ENCODE peak calls at places on chromosome 21, in eight cellular contexts. J is CD8-positive, alpha-beta T cell; M is mesenteric fat pad; U is right lobe of liver; E is T-helper 2 cell; S is pancreas; X is skeletal muscle cell; N is RPMI7951. Q is an unnamed sample.

GRCh38 chr21:20661745-20662470 is 336.3 kb upstream of the NCAM2 start:
- DNase-seq in J (no peak), M (no peak), U (no peak), E (no peak), S (no peak), X (no peak), N (no peak), Q (no peak)

GRCh38 chr21:20661221-20661620 is 337.0 kb upstream of the NCAM2 start:
- DNase-seq in J (no peak), M (no peak), U (no peak), E (no peak), S (no peak), X (no peak), N (no peak), Q (no peak)

GRCh38 chr21:45508607-45509565 is 33.4 kb downstream of the SLC19A1 start:
- DNase-seq in J (no peak), M (no peak), U (peak; percentile 86), E (no peak), S (no peak), X (no peak), N (no peak), Q (no peak)

GRCh38 chr21:20882462-20883415 is 115.5 kb upstream of the NCAM2 start:
- DNase-seq in J (no peak), M (no peak), U (no peak), E (peak; percentile 0), S (peak; percentile 15), X (peak; percentile 72), N (peak; percentile 8), Q (peak; percentile 5)

GRCh38 chr21:33895356-33895755 is 20.2 kb downstream of the ATP5PO start:
- DNase-seq in J (no peak), M (peak; percentile 49), U (no peak), E (no peak), S (no peak), X (no peak), N (no peak), Q (no peak)

GRCh38 chr21:44762221-44763049 is 39.2 kb downstream of the UBE2G2 start:
- DNase-seq in J (no peak), M (peak; percentile 77), U (peak; percentile 85), E (no peak), S (no peak), X (no peak), N (no peak), Q (no peak)

GRCh38 chr21:26920055-26920454 is 46.8 kb downstream of the ADAMTS5 start:
- DNase-seq in J (no peak), M (no peak), U (peak; percentile 83), E (no peak), S (peak; percentile 9), X (no peak), N (no peak), Q (no peak)

GRCh38 chr21:43948740-43949498 is 63.2 kb upstream of the TRAPPC10 start:
- DNase-seq in J (no peak), M (no peak), U (no peak), E (no peak), S (no peak), X (no peak), N (no peak), Q (no peak)

GRCh38 chr21:31656199-31657095 is 3.0 kb upstream of the SOD1 start:
- DNase-seq in J (no peak), M (no peak), U (no peak), E (peak; percentile 69), S (no peak), X (no peak), N (peak; percentile 44), Q (no peak)

GRCh38 chr21:41802684-41803083 is 35.8 kb upstream of the RIPK4 start:
- DNase-seq in J (no peak), M (peak; percentile 89), U (peak; percentile 77), E (no peak), S (no peak), X (no peak), N (peak; percentile 84), Q (no peak)

GRCh38 chr21:45970674-45971486 is 10.7 kb upstream of the COL6A1 start:
- DNase-seq in J (peak; percentile 73), M (peak; percentile 89), U (peak; percentile 62), E (no peak), S (no peak), X (no peak), N (peak; percentile 63), Q (peak; percentile 63)

GRCh38 chr21:45848805-45849204 is 132.8 kb upstream of the COL6A1 start:
- DNase-seq in J (no peak), M (no peak), U (no peak), E (no peak), S (no peak), X (no peak), N (no peak), Q (no peak)

GRCh38 chr21:37525810-37526209 is 159.2 kb downstream of the DYRK1A start:
- DNase-seq in J (no peak), M (no peak), U (no peak), E (no peak), S (no peak), X (no peak), N (no peak), Q (no peak)

GRCh38 chr21:45985471-45986315 is 4.1 kb downstream of the COL6A1 start:
- DNase-seq in J (no peak), M (no peak), U (peak; percentile 43), E (no peak), S (no peak), X (no peak), N (no peak), Q (no peak)

GRCh38 chr21:42009018-42009830 is 936 bp downstream of the ZBTB21 start:
- DNase-seq in J (peak; percentile 77), M (no peak), U (peak; percentile 78), E (peak; percentile 56), S (peak; percentile 51), X (no peak), N (peak; percentile 81), Q (peak; percentile 82)

GRCh38 chr21:33949516-33950424 is 34.2 kb upstream of the ATP5PO start:
- DNase-seq in J (peak; percentile 73), M (no peak), U (no peak), E (peak; percentile 94), S (no peak), X (no peak), N (no peak), Q (no peak)

GRCh38 chr21:23837564-23837963 is 1769.7 kb downstream of the MRPL39 start:
- DNase-seq in J (no peak), M (no peak), U (no peak), E (no peak), S (no peak), X (no peak), N (no peak), Q (no peak)

GRCh38 chr21:31354604-31355443 is 10.8 kb upstream of the TIAM1 start:
- DNase-seq in J (peak; percentile 68), M (no peak), U (no peak), E (peak; percentile 97), S (no peak), X (peak; percentile 74), N (peak; percentile 90), Q (peak; percentile 30)

GRCh38 chr21:36730291-36731281 is 31.7 kb downstream of the SIM2 start:
- DNase-seq in J (no peak), M (peak; percentile 79), U (no peak), E (no peak), S (no peak), X (no peak), N (no peak), Q (no peak)

GRCh38 chr21:45033791-45034555 is 40.4 kb upstream of the ADARB1 start:
- DNase-seq in J (no peak), M (no peak), U (no peak), E (no peak), S (no peak), X (peak; percentile 51), N (no peak), Q (peak; percentile 89)

GRCh38 chr21:44054710-44055109 is 42.6 kb downstream of the TRAPPC10 start:
- DNase-seq in J (no peak), M (no peak), U (no peak), E (no peak), S (no peak), X (peak; percentile 55), N (no peak), Q (peak; percentile 87)

GRCh38 chr21:38258803-38259485 is 2.2 kb downstream of the KCNJ15 start:
- DNase-seq in J (no peak), M (no peak), U (no peak), E (no peak), S (no peak), X (peak; percentile 89), N (peak; percentile 86), Q (peak; percentile 52)

GRCh38 chr21:44618504-44618903 is 6.6 kb downstream of the KRTAP10-8 start:
- DNase-seq in J (no peak), M (no peak), U (no peak), E (no peak), S (no peak), X (no peak), N (no peak), Q (no peak)

GRCh38 chr21:34997295-34997694 is 51.8 kb downstream of the RUNX1 start:
- DNase-seq in J (no peak), M (no peak), U (no peak), E (no peak), S (no peak), X (no peak), N (peak; percentile 84), Q (no peak)

GRCh38 chr21:45358711-45359310 is 46.2 kb upstream of the COL18A1 start:
- DNase-seq in J (no peak), M (no peak), U (no peak), E (no peak), S (no peak), X (no peak), N (no peak), Q (no peak)

GRCh38 chr21:18334066-18334465 is 69.5 kb downstream of the TMPRSS15 start:
- DNase-seq in J (no peak), M (no peak), U (no peak), E (no peak), S (no peak), X (peak; percentile 16), N (peak; percentile 31), Q (no peak)

GRCh38 chr21:35027558-35028450 is 21.3 kb downstream of the RUNX1 start:
- DNase-seq in J (no peak), M (no peak), U (no peak), E (peak; percentile 88), S (no peak), X (no peak), N (no peak), Q (no peak)

GRCh38 chr21:38951095-38951745 is 145.5 kb downstream of the ETS2 start:
- DNase-seq in J (no peak), M (no peak), U (no peak), E (no peak), S (no peak), X (no peak), N (no peak), Q (no peak)